ENCODE peak calls at places on chromosomes 12 and 14, in eight cellular contexts. One of them, this sample, is unnamed.
A peak's percentile ranks its signal among the peaks of the same experiment; 100 is the strongest.

GRCh38 chr14:93857500-93857899 is 69.2 kb upstream of the PRIMA1 start:
- DNase-seq in transverse colon: no peak
- DNase-seq in brain microvascular endothelial cell: no peak
- DNase-seq in OCI-LY7: no peak
- DNase-seq in heart left ventricle: no peak
- DNase-seq in HL-60: no peak
- DNase-seq in Panc1: no peak
- DNase-seq in cardiac fibroblast: no peak
- DNase-seq in this sample: no peak

GRCh38 chr12:84131076-84131475 is 781.5 kb downstream of the SLC6A15 start:
- DNase-seq in transverse colon: no peak
- DNase-seq in brain microvascular endothelial cell: peak; percentile 51
- DNase-seq in OCI-LY7: no peak
- DNase-seq in heart left ventricle: no peak
- DNase-seq in HL-60: no peak
- DNase-seq in Panc1: no peak
- DNase-seq in cardiac fibroblast: peak; percentile 42
- DNase-seq in this sample: no peak

GRCh38 chr14:92985521-92985920 is 62.6 kb downstream of the CHGA start:
- DNase-seq in transverse colon: no peak
- DNase-seq in brain microvascular endothelial cell: no peak
- DNase-seq in OCI-LY7: no peak
- DNase-seq in heart left ventricle: no peak
- DNase-seq in HL-60: no peak
- DNase-seq in Panc1: no peak
- DNase-seq in cardiac fibroblast: no peak
- DNase-seq in this sample: no peak

GRCh38 chr12:43444940-43445564 is 107.0 kb downstream of the ADAMTS20 start:
- DNase-seq in transverse colon: peak; percentile 17
- DNase-seq in brain microvascular endothelial cell: peak; percentile 56
- DNase-seq in OCI-LY7: peak; percentile 57
- DNase-seq in heart left ventricle: no peak
- DNase-seq in HL-60: peak; percentile 60
- DNase-seq in Panc1: peak; percentile 18
- DNase-seq in cardiac fibroblast: peak; percentile 78
- DNase-seq in this sample: peak; percentile 36

GRCh38 chr12:40614923-40615322 is 77.3 kb upstream of the CNTN1 start:
- DNase-seq in transverse colon: no peak
- DNase-seq in brain microvascular endothelial cell: no peak
- DNase-seq in OCI-LY7: no peak
- DNase-seq in heart left ventricle: no peak
- DNase-seq in HL-60: peak; percentile 61
- DNase-seq in Panc1: no peak
- DNase-seq in cardiac fibroblast: no peak
- DNase-seq in this sample: no peak

GRCh38 chr12:46660276-46660675 is 165.5 kb downstream of the SLC38A4 start:
- DNase-seq in transverse colon: no peak
- DNase-seq in brain microvascular endothelial cell: no peak
- DNase-seq in OCI-LY7: no peak
- DNase-seq in heart left ventricle: no peak
- DNase-seq in HL-60: no peak
- DNase-seq in Panc1: no peak
- DNase-seq in cardiac fibroblast: peak; percentile 62
- DNase-seq in this sample: no peak

GRCh38 chr12:2047752-2048151 is 5.0 kb upstream of the CACNA1C start:
- DNase-seq in transverse colon: no peak
- DNase-seq in brain microvascular endothelial cell: no peak
- DNase-seq in OCI-LY7: no peak
- DNase-seq in heart left ventricle: no peak
- DNase-seq in HL-60: no peak
- DNase-seq in Panc1: no peak
- DNase-seq in cardiac fibroblast: no peak
- DNase-seq in this sample: no peak

GRCh38 chr14:90275455-90275814 is 19.1 kb downstream of the PSMC1 start:
- DNase-seq in transverse colon: no peak
- DNase-seq in brain microvascular endothelial cell: no peak
- DNase-seq in OCI-LY7: no peak
- DNase-seq in heart left ventricle: no peak
- DNase-seq in HL-60: no peak
- DNase-seq in Panc1: no peak
- DNase-seq in cardiac fibroblast: no peak
- DNase-seq in this sample: no peak

GRCh38 chr12:89756100-89756637 is 47.5 kb upstream of the ATP2B1 start:
- DNase-seq in transverse colon: no peak
- DNase-seq in brain microvascular endothelial cell: no peak
- DNase-seq in OCI-LY7: no peak
- DNase-seq in heart left ventricle: no peak
- DNase-seq in HL-60: peak; percentile 67
- DNase-seq in Panc1: no peak
- DNase-seq in cardiac fibroblast: no peak
- DNase-seq in this sample: no peak

GRCh38 chr12:22729431-22729830 is 104.5 kb downstream of the ETNK1 start:
- DNase-seq in transverse colon: no peak
- DNase-seq in brain microvascular endothelial cell: no peak
- DNase-seq in OCI-LY7: no peak
- DNase-seq in heart left ventricle: no peak
- DNase-seq in HL-60: no peak
- DNase-seq in Panc1: no peak
- DNase-seq in cardiac fibroblast: no peak
- DNase-seq in this sample: no peak

GRCh38 chr14:50397461-50398196 is 948 bp upstream of the CDKL1 start:
- DNase-seq in transverse colon: peak; percentile 34
- DNase-seq in brain microvascular endothelial cell: no peak
- DNase-seq in OCI-LY7: no peak
- DNase-seq in heart left ventricle: no peak
- DNase-seq in HL-60: peak; percentile 45
- DNase-seq in Panc1: no peak
- DNase-seq in cardiac fibroblast: peak; percentile 30
- DNase-seq in this sample: no peak

GRCh38 chr12:21305666-21306065 is 29.1 kb downstream of the SLCO1A2 start:
- DNase-seq in transverse colon: no peak
- DNase-seq in brain microvascular endothelial cell: peak; percentile 9
- DNase-seq in OCI-LY7: no peak
- DNase-seq in heart left ventricle: no peak
- DNase-seq in HL-60: no peak
- DNase-seq in Panc1: no peak
- DNase-seq in cardiac fibroblast: no peak
- DNase-seq in this sample: no peak

GRCh38 chr12:25130741-25131188 is 64.2 kb downstream of the DNAI7 start:
- DNase-seq in transverse colon: no peak
- DNase-seq in brain microvascular endothelial cell: peak; percentile 27
- DNase-seq in OCI-LY7: peak; percentile 80
- DNase-seq in heart left ventricle: no peak
- DNase-seq in HL-60: no peak
- DNase-seq in Panc1: peak; percentile 24
- DNase-seq in cardiac fibroblast: peak; percentile 66
- DNase-seq in this sample: peak; percentile 16

GRCh38 chr14:88245321-88245720 is 77.7 kb downstream of the KCNK10 start:
- DNase-seq in transverse colon: no peak
- DNase-seq in brain microvascular endothelial cell: no peak
- DNase-seq in OCI-LY7: no peak
- DNase-seq in heart left ventricle: no peak
- DNase-seq in HL-60: no peak
- DNase-seq in Panc1: no peak
- DNase-seq in cardiac fibroblast: no peak
- DNase-seq in this sample: no peak

GRCh38 chr12:46400406-46400805 is 27.8 kb upstream of the SLC38A2 start:
- DNase-seq in transverse colon: no peak
- DNase-seq in brain microvascular endothelial cell: no peak
- DNase-seq in OCI-LY7: no peak
- DNase-seq in heart left ventricle: no peak
- DNase-seq in HL-60: no peak
- DNase-seq in Panc1: no peak
- DNase-seq in cardiac fibroblast: no peak
- DNase-seq in this sample: no peak

GRCh38 chr12:38527631-38528030 is 211.1 kb downstream of the ALG10B start:
- DNase-seq in transverse colon: no peak
- DNase-seq in brain microvascular endothelial cell: no peak
- DNase-seq in OCI-LY7: no peak
- DNase-seq in heart left ventricle: no peak
- DNase-seq in HL-60: no peak
- DNase-seq in Panc1: no peak
- DNase-seq in cardiac fibroblast: no peak
- DNase-seq in this sample: no peak

GRCh38 chr12:44874981-44875416 is 1.1 kb downstream of the NELL2 start:
- DNase-seq in transverse colon: no peak
- DNase-seq in brain microvascular endothelial cell: no peak
- DNase-seq in OCI-LY7: peak; percentile 18
- DNase-seq in heart left ventricle: no peak
- DNase-seq in HL-60: no peak
- DNase-seq in Panc1: no peak
- DNase-seq in cardiac fibroblast: no peak
- DNase-seq in this sample: no peak

GRCh38 chr12:103745962-103746361 is 95.1 kb downstream of the NT5DC3 start:
- DNase-seq in transverse colon: no peak
- DNase-seq in brain microvascular endothelial cell: no peak
- DNase-seq in OCI-LY7: no peak
- DNase-seq in heart left ventricle: no peak
- DNase-seq in HL-60: no peak
- DNase-seq in Panc1: no peak
- DNase-seq in cardiac fibroblast: no peak
- DNase-seq in this sample: no peak

GRCh38 chr14:101147848-101148247 is 244.3 kb upstream of the RTL1 start:
- DNase-seq in transverse colon: no peak
- DNase-seq in brain microvascular endothelial cell: no peak
- DNase-seq in OCI-LY7: no peak
- DNase-seq in heart left ventricle: no peak
- DNase-seq in HL-60: no peak
- DNase-seq in Panc1: no peak
- DNase-seq in cardiac fibroblast: no peak
- DNase-seq in this sample: no peak

DNA sequence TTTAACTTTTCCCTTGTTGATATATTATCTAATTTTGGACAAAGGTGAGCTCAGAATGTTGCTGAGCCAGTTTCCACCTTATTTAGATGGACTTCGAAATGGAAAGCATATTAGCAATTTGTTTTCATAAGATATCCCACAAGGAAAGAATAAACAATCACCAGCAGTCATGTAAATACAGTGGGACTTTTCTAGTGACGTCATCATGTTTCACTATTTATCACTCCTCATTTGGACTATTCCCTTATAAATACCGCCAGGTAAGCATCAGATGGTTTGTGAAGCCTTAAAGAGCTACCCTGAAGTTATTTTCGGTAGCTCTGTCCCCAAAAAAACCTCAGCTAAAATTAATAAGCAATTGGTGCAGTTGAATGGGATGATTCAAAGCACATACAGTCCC is 110.7 kb downstream of the PTPRR start:
- DNase-seq in transverse colon: no peak
- DNase-seq in brain microvascular endothelial cell: no peak
- DNase-seq in OCI-LY7: no peak
- DNase-seq in heart left ventricle: no peak
- DNase-seq in HL-60: no peak
- DNase-seq in Panc1: no peak
- DNase-seq in cardiac fibroblast: no peak
- DNase-seq in this sample: no peak
- H3K4me3 ChIP-seq in transverse colon: no peak overlapping the region
- H3K4me3 ChIP-seq in brain microvascular endothelial cell: no peak overlapping the region
- H3K4me3 ChIP-seq in OCI-LY7: no peak overlapping the region
- H3K4me3 ChIP-seq in heart left ventricle: no peak overlapping the region
- H3K4me3 ChIP-seq in HL-60: no peak overlapping the region
- H3K4me3 ChIP-seq in Panc1: no peak overlapping the region
- H3K4me3 ChIP-seq in cardiac fibroblast: no peak overlapping the region
- H3K4me3 ChIP-seq in this sample: no peak overlapping the region

GRCh38 chr12:131751335-131751734 is 40.4 kb downstream of the SFSWAP start:
- DNase-seq in transverse colon: no peak
- DNase-seq in brain microvascular endothelial cell: no peak
- DNase-seq in OCI-LY7: no peak
- DNase-seq in heart left ventricle: no peak
- DNase-seq in HL-60: no peak
- DNase-seq in Panc1: no peak
- DNase-seq in cardiac fibroblast: no peak
- DNase-seq in this sample: no peak
- TF ChIP-seq CTCF in transverse colon: no peak
- TF ChIP-seq CTCF in brain microvascular endothelial cell: no peak
- TF ChIP-seq CTCF in OCI-LY7: no peak
- TF ChIP-seq CTCF in heart left ventricle: no peak
- TF ChIP-seq CTCF in HL-60: no peak
- TF ChIP-seq CTCF in Panc1: no peak
- TF ChIP-seq CTCF in cardiac fibroblast: no peak
- TF ChIP-seq CTCF in this sample: no peak

DNA sequence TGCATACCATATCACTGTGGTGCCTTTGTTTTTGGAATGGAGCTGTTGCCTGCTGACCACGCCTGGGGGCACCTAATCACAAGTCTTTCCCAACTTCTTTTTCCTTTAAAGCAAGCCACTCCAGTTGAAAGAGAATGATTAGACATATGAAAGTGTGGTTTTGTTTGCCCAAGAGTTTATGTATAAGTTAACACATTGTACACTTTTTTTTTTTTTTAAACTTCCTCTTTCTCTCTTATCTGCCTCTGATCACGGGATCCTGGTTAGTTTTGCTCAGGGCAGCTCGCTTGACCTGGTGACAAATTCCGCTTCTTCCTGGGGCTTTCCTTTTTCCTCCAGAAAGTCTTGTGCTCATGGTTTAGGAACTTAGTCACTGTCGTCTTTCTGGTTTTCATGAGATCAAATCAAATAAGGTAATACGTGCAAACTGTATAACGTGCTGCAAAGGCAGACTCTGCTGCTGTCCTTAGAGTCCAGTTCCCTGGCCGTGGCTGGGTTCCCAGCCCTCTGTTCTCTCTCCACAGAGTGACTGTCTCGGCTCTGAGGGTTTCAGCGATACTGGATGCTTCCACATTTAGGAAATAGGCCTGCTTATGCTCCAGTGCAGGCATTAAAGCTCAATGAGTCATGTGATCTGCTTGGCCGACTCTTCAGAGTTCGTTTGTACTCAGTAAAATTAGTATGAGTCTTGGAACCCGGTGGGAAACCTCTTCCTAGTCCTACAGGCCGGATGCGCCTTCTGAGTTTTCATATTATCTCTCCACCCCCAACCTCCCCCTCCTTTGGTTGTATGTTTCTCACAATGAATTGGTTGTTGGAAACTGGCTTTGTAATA is 15.2 kb downstream of the RASSF3 start:
- DNase-seq in transverse colon: peak; percentile 54
- DNase-seq in brain microvascular endothelial cell: peak; percentile 84
- DNase-seq in OCI-LY7: peak; percentile 54
- DNase-seq in heart left ventricle: peak; percentile 83
- DNase-seq in HL-60: peak; percentile 86
- DNase-seq in Panc1: peak; percentile 78
- DNase-seq in cardiac fibroblast: peak; percentile 89
- DNase-seq in this sample: no peak
- H3K4me3 ChIP-seq in transverse colon: peak overlapping the region; percentile 12
- H3K4me3 ChIP-seq in brain microvascular endothelial cell: peak overlapping the region; percentile 29
- H3K4me3 ChIP-seq in OCI-LY7: peak overlapping the region; percentile 64
- H3K4me3 ChIP-seq in heart left ventricle: peak overlapping the region; percentile 3
- H3K4me3 ChIP-seq in HL-60: peak overlapping the region; percentile 14
- H3K4me3 ChIP-seq in Panc1: peak overlapping the region; percentile 48
- H3K4me3 ChIP-seq in cardiac fibroblast: peak overlapping the region; percentile 45
- H3K4me3 ChIP-seq in this sample: peak overlapping the region; percentile 39

DNA sequence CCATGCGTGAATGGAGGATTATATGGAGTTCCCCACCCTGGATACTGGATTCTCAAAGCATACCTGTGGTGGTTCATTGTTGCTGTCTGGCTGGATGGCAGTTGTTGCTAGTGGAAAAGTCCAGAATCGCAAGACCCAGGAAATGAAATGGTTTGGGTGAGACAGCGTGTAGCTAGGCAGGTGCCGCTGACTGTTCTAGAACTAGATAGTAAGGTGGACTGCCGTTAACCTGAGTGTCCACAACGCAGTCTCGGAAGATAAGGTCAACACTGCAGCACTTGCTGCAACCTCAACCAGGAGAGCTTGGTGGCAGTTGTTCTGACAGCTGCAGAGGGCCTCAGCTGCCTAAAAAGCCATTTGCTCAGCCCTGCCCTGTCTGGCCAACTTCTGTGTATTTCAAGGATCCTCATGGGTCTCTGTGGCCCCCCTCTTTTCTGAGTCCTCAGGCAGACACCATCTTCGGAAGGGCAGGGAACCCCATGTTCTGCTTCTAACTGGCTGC is 15.5 kb upstream of the IRF2BPL start:
- DNase-seq in transverse colon: no peak
- DNase-seq in brain microvascular endothelial cell: no peak
- DNase-seq in OCI-LY7: no peak
- DNase-seq in heart left ventricle: no peak
- DNase-seq in HL-60: no peak
- DNase-seq in Panc1: no peak
- DNase-seq in cardiac fibroblast: no peak
- DNase-seq in this sample: no peak
- TF ChIP-seq CTCF in transverse colon: no peak
- TF ChIP-seq CTCF in brain microvascular endothelial cell: no peak
- TF ChIP-seq CTCF in OCI-LY7: no peak
- TF ChIP-seq CTCF in heart left ventricle: no peak
- TF ChIP-seq CTCF in HL-60: no peak
- TF ChIP-seq CTCF in Panc1: no peak
- TF ChIP-seq CTCF in cardiac fibroblast: no peak
- TF ChIP-seq CTCF in this sample: no peak

This sample was measured in GM12864.